ENCODE peak calls at places on chromosomes 7 and 10, in five cellular contexts. One of them, this sample, is unnamed.

GRCh38 chr10:133124357-133125211 is 35.4 kb upstream of the KNDC1 start:
- DNase-seq in AG09319: no peak
- DNase-seq in GM23338: peak; percentile 65
- DNase-seq in neural crest cell: peak; percentile 68
- DNase-seq in MCF 10A: no peak
- DNase-seq in this sample: peak; percentile 82

GRCh38 chr7:35253680-35254495 is at the start of gene TBX20:
- DNase-seq in AG09319: no peak
- DNase-seq in GM23338: peak; percentile 82
- DNase-seq in neural crest cell: peak; percentile 43
- DNase-seq in MCF 10A: no peak
- DNase-seq in this sample: peak; percentile 76

GRCh38 chr10:27482984-27483956 is 20.8 kb upstream of the RAB18 start:
- DNase-seq in AG09319: no peak
- DNase-seq in GM23338: peak; percentile 30
- DNase-seq in neural crest cell: no peak
- DNase-seq in MCF 10A: peak; percentile 57
- DNase-seq in this sample: no peak

GRCh38 chr7:151191544-151191943 is 4.5 kb upstream of the ASB10 start:
- DNase-seq in AG09319: no peak
- DNase-seq in GM23338: no peak
- DNase-seq in neural crest cell: no peak
- DNase-seq in MCF 10A: no peak
- DNase-seq in this sample: no peak

GRCh38 chr7:4957847-4958476 is 1.0 kb downstream of the MMD2 start:
- DNase-seq in AG09319: no peak
- DNase-seq in GM23338: no peak
- DNase-seq in neural crest cell: no peak
- DNase-seq in MCF 10A: no peak
- DNase-seq in this sample: no peak

GRCh38 chr10:113000876-113001598 is 51.0 kb downstream of the TCF7L2 start:
- DNase-seq in AG09319: no peak
- DNase-seq in GM23338: peak; percentile 72
- DNase-seq in neural crest cell: no peak
- DNase-seq in MCF 10A: peak; percentile 18
- DNase-seq in this sample: no peak

GRCh38 chr10:51867956-51868355 is 168.6 kb upstream of the CSTF2T start:
- DNase-seq in AG09319: peak; percentile 44
- DNase-seq in GM23338: no peak
- DNase-seq in neural crest cell: no peak
- DNase-seq in MCF 10A: peak; percentile 53
- DNase-seq in this sample: no peak

GRCh38 chr10:30186371-30186875 is 127.0 kb upstream of the JCAD start:
- DNase-seq in AG09319: no peak
- DNase-seq in GM23338: peak; percentile 11
- DNase-seq in neural crest cell: no peak
- DNase-seq in MCF 10A: peak; percentile 23
- DNase-seq in this sample: no peak

GRCh38 chr10:37957841-37958240 is 18.6 kb downstream of the ZNF25 start:
- DNase-seq in AG09319: no peak
- DNase-seq in GM23338: no peak
- DNase-seq in neural crest cell: no peak
- DNase-seq in MCF 10A: no peak
- DNase-seq in this sample: no peak

GRCh38 chr7:109226699-109227098 is 657.0 kb downstream of the DNAJB9 start:
- DNase-seq in AG09319: no peak
- DNase-seq in GM23338: no peak
- DNase-seq in neural crest cell: no peak
- DNase-seq in MCF 10A: no peak
- DNase-seq in this sample: no peak

GRCh38 chr7:25832456-25832855 is 319.5 kb upstream of the NFE2L3 start:
- DNase-seq in AG09319: no peak
- DNase-seq in GM23338: no peak
- DNase-seq in neural crest cell: no peak
- DNase-seq in MCF 10A: no peak
- DNase-seq in this sample: no peak

GRCh38 chr10:96548589-96548988 is 34.9 kb upstream of the TLL2 start:
- DNase-seq in AG09319: no peak
- DNase-seq in GM23338: no peak
- DNase-seq in neural crest cell: no peak
- DNase-seq in MCF 10A: no peak
- DNase-seq in this sample: no peak

GRCh38 chr7:16668049-16668858 is 22.3 kb downstream of the BZW2 start:
- DNase-seq in AG09319: peak; percentile 96
- DNase-seq in GM23338: peak; percentile 40
- DNase-seq in neural crest cell: no peak
- DNase-seq in MCF 10A: peak; percentile 97
- DNase-seq in this sample: no peak
- TF ChIP-seq CTCF in AG09319: peak; percentile 24
- TF ChIP-seq CTCF in GM23338: no peak
- TF ChIP-seq CTCF in neural crest cell: no peak
- TF ChIP-seq CTCF in MCF 10A: no peak
- TF ChIP-seq CTCF in this sample: no peak

DNA sequence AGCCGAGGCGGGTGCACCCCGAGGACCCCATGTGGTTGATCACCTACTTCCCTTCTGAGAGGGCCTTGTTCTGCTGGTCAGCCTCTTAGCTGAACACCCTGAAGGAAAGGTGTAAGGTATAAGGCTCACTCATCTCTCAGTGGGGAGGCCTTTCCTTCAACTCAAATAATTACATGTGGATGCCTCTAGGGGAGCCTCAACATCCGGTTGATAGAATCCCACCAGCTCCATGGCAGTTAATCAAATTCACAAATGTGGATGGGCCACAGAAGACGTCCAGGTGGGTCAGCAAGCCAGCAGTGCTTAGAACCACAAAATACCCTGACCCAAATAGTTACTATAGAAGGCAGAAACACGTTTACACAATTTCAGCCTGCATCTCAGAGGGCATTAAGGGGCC is 37.7 kb upstream of the ZNF32 start:
- DNase-seq in AG09319: no peak
- DNase-seq in GM23338: peak; percentile 52
- DNase-seq in neural crest cell: no peak
- DNase-seq in MCF 10A: no peak
- DNase-seq in this sample: no peak
- TF ChIP-seq CTCF in AG09319: no peak
- TF ChIP-seq CTCF in GM23338: peak; percentile 16
- TF ChIP-seq CTCF in neural crest cell: no peak
- TF ChIP-seq CTCF in MCF 10A: no peak
- TF ChIP-seq CTCF in this sample: no peak

GRCh38 chr10:11576092-11576809 is 35.2 kb downstream of the USP6NL start:
- DNase-seq in AG09319: no peak
- DNase-seq in GM23338: no peak
- DNase-seq in neural crest cell: no peak
- DNase-seq in MCF 10A: peak; percentile 35
- DNase-seq in this sample: no peak

GRCh38 chr10:11586170-11586569 is 25.3 kb downstream of the USP6NL start:
- DNase-seq in AG09319: no peak
- DNase-seq in GM23338: no peak
- DNase-seq in neural crest cell: no peak
- DNase-seq in MCF 10A: no peak
- DNase-seq in this sample: no peak

GRCh38 chr10:11579885-11580284 is 31.6 kb downstream of the USP6NL start:
- DNase-seq in AG09319: no peak
- DNase-seq in GM23338: no peak
- DNase-seq in neural crest cell: no peak
- DNase-seq in MCF 10A: no peak
- DNase-seq in this sample: no peak

GRCh38 chr10:11578802-11579255 is 32.6 kb downstream of the USP6NL start:
- DNase-seq in AG09319: no peak
- DNase-seq in GM23338: no peak
- DNase-seq in neural crest cell: no peak
- DNase-seq in MCF 10A: no peak
- DNase-seq in this sample: no peak

GRCh38 chr10:11581213-11581612 is 30.2 kb downstream of the USP6NL start:
- DNase-seq in AG09319: no peak
- DNase-seq in GM23338: no peak
- DNase-seq in neural crest cell: no peak
- DNase-seq in MCF 10A: no peak
- DNase-seq in this sample: no peak
- TF ChIP-seq CTCF in AG09319: no peak
- TF ChIP-seq CTCF in GM23338: no peak
- TF ChIP-seq CTCF in neural crest cell: no peak
- TF ChIP-seq CTCF in MCF 10A: no peak
- TF ChIP-seq CTCF in this sample: no peak

GRCh38 chr7:79176859-79177477 is 276.5 kb downstream of the MAGI2 start:
- DNase-seq in AG09319: peak; percentile 19
- DNase-seq in GM23338: peak; percentile 71
- DNase-seq in neural crest cell: no peak
- DNase-seq in MCF 10A: peak; percentile 49
- DNase-seq in this sample: peak; percentile 3
- TF ChIP-seq CTCF in AG09319: peak; percentile 73
- TF ChIP-seq CTCF in GM23338: peak; percentile 77
- TF ChIP-seq CTCF in neural crest cell: peak; percentile 76
- TF ChIP-seq CTCF in MCF 10A: peak; percentile 56
- TF ChIP-seq CTCF in this sample: peak; percentile 53